ENCODE peak calls at places on chromosomes 3 and 15, in nine cellular contexts. One of them, this sample, is unnamed.

GRCh38 chr3:9192238-9192637 is 57.2 kb downstream of the SRGAP3 start:
- DNase-seq in HuH-7: peak; percentile 52
- DNase-seq in SW480: no peak
- DNase-seq in iPS DF 19.7: no peak
- DNase-seq in neural progenitor cell: no peak
- DNase-seq in PC-9: no peak
- DNase-seq in SK-N-DZ: no peak
- DNase-seq in memory B cell: no peak
- DNase-seq in body of pancreas: peak; percentile 15
- DNase-seq in this sample: no peak

GRCh38 chr3:151135548-151136337 is 50.3 kb downstream of the MED12L start:
- DNase-seq in HuH-7: no peak
- DNase-seq in SW480: no peak
- DNase-seq in iPS DF 19.7: no peak
- DNase-seq in neural progenitor cell: no peak
- DNase-seq in PC-9: peak; percentile 30
- DNase-seq in SK-N-DZ: no peak
- DNase-seq in memory B cell: no peak
- DNase-seq in body of pancreas: peak; percentile 62
- DNase-seq in this sample: no peak

GRCh38 chr3:126474498-126475410 is 937 bp downstream of the ZXDC start:
- DNase-seq in HuH-7: peak; percentile 53
- DNase-seq in SW480: peak; percentile 62
- DNase-seq in iPS DF 19.7: no peak
- DNase-seq in neural progenitor cell: peak; percentile 75
- DNase-seq in PC-9: peak; percentile 39
- DNase-seq in SK-N-DZ: peak; percentile 66
- DNase-seq in memory B cell: no peak
- DNase-seq in body of pancreas: peak; percentile 68
- DNase-seq in this sample: peak; percentile 45

GRCh38 chr3:42700366-42701288 is 2.0 kb downstream of the HHATL start:
- DNase-seq in HuH-7: no peak
- DNase-seq in SW480: no peak
- DNase-seq in iPS DF 19.7: no peak
- DNase-seq in neural progenitor cell: no peak
- DNase-seq in PC-9: no peak
- DNase-seq in SK-N-DZ: no peak
- DNase-seq in memory B cell: no peak
- DNase-seq in body of pancreas: no peak
- DNase-seq in this sample: no peak

GRCh38 chr15:89836255-89837133 is 21.8 kb upstream of the ANPEP start:
- DNase-seq in HuH-7: no peak
- DNase-seq in SW480: no peak
- DNase-seq in iPS DF 19.7: no peak
- DNase-seq in neural progenitor cell: no peak
- DNase-seq in PC-9: peak; percentile 60
- DNase-seq in SK-N-DZ: no peak
- DNase-seq in memory B cell: no peak
- DNase-seq in body of pancreas: peak; percentile 35
- DNase-seq in this sample: peak; percentile 95

GRCh38 chr3:11136116-11136515 is 18.2 kb upstream of the HRH1 start:
- DNase-seq in HuH-7: no peak
- DNase-seq in SW480: no peak
- DNase-seq in iPS DF 19.7: no peak
- DNase-seq in neural progenitor cell: no peak
- DNase-seq in PC-9: no peak
- DNase-seq in SK-N-DZ: no peak
- DNase-seq in memory B cell: no peak
- DNase-seq in body of pancreas: no peak
- DNase-seq in this sample: peak; percentile 45

GRCh38 chr3:113531826-113532697 is at the start of gene SIDT1:
- DNase-seq in HuH-7: peak; percentile 47
- DNase-seq in SW480: peak; percentile 67
- DNase-seq in iPS DF 19.7: no peak
- DNase-seq in neural progenitor cell: peak; percentile 39
- DNase-seq in PC-9: peak; percentile 55
- DNase-seq in SK-N-DZ: no peak
- DNase-seq in memory B cell: peak; percentile 45
- DNase-seq in body of pancreas: peak; percentile 65
- DNase-seq in this sample: peak; percentile 35

GRCh38 chr3:16993227-16993626 is 108.5 kb downstream of the PLCL2 start:
- DNase-seq in HuH-7: peak; percentile 46
- DNase-seq in SW480: no peak
- DNase-seq in iPS DF 19.7: no peak
- DNase-seq in neural progenitor cell: no peak
- DNase-seq in PC-9: no peak
- DNase-seq in SK-N-DZ: no peak
- DNase-seq in memory B cell: no peak
- DNase-seq in body of pancreas: peak; percentile 81
- DNase-seq in this sample: peak; percentile 58

GRCh38 chr3:61802772-61803171 is 241.4 kb downstream of the PTPRG start:
- DNase-seq in HuH-7: no peak
- DNase-seq in SW480: no peak
- DNase-seq in iPS DF 19.7: no peak
- DNase-seq in neural progenitor cell: no peak
- DNase-seq in PC-9: no peak
- DNase-seq in SK-N-DZ: no peak
- DNase-seq in memory B cell: no peak
- DNase-seq in body of pancreas: no peak
- DNase-seq in this sample: no peak

GRCh38 chr15:66733976-66734375 is 31.9 kb downstream of the SMAD6 start:
- DNase-seq in HuH-7: no peak
- DNase-seq in SW480: no peak
- DNase-seq in iPS DF 19.7: no peak
- DNase-seq in neural progenitor cell: no peak
- DNase-seq in PC-9: no peak
- DNase-seq in SK-N-DZ: no peak
- DNase-seq in memory B cell: no peak
- DNase-seq in body of pancreas: no peak
- DNase-seq in this sample: no peak

GRCh38 chr3:142844339-142844977 is 44.4 kb downstream of the PCOLCE2 start:
- DNase-seq in HuH-7: peak; percentile 16
- DNase-seq in SW480: peak; percentile 51
- DNase-seq in iPS DF 19.7: no peak
- DNase-seq in neural progenitor cell: peak; percentile 33
- DNase-seq in PC-9: no peak
- DNase-seq in SK-N-DZ: no peak
- DNase-seq in memory B cell: no peak
- DNase-seq in body of pancreas: no peak
- DNase-seq in this sample: peak; percentile 59

GRCh38 chr15:38002883-38003477 is 68.5 kb downstream of the TMCO5A start:
- DNase-seq in HuH-7: peak; percentile 6
- DNase-seq in SW480: peak; percentile 32
- DNase-seq in iPS DF 19.7: peak; percentile 57
- DNase-seq in neural progenitor cell: peak; percentile 81
- DNase-seq in PC-9: peak; percentile 37
- DNase-seq in SK-N-DZ: no peak
- DNase-seq in memory B cell: no peak
- DNase-seq in body of pancreas: peak; percentile 57
- DNase-seq in this sample: peak; percentile 74

GRCh38 chr3:173920386-173920785 is 522.8 kb downstream of the NLGN1 start:
- DNase-seq in HuH-7: no peak
- DNase-seq in SW480: no peak
- DNase-seq in iPS DF 19.7: no peak
- DNase-seq in neural progenitor cell: no peak
- DNase-seq in PC-9: no peak
- DNase-seq in SK-N-DZ: no peak
- DNase-seq in memory B cell: no peak
- DNase-seq in body of pancreas: no peak
- DNase-seq in this sample: peak; percentile 26

GRCh38 chr15:67745059-67745993 is 80.0 kb upstream of the SKOR1 start:
- DNase-seq in HuH-7: no peak
- DNase-seq in SW480: no peak
- DNase-seq in iPS DF 19.7: no peak
- DNase-seq in neural progenitor cell: no peak
- DNase-seq in PC-9: no peak
- DNase-seq in SK-N-DZ: no peak
- DNase-seq in memory B cell: no peak
- DNase-seq in body of pancreas: no peak
- DNase-seq in this sample: no peak

GRCh38 chr3:124489506-124489905 is 240.7 kb upstream of the UMPS start:
- DNase-seq in HuH-7: no peak
- DNase-seq in SW480: no peak
- DNase-seq in iPS DF 19.7: no peak
- DNase-seq in neural progenitor cell: no peak
- DNase-seq in PC-9: no peak
- DNase-seq in SK-N-DZ: no peak
- DNase-seq in memory B cell: no peak
- DNase-seq in body of pancreas: no peak
- DNase-seq in this sample: no peak

GRCh38 chr15:91605576-91605975 is 247.9 kb upstream of the SLCO3A1 start:
- DNase-seq in HuH-7: no peak
- DNase-seq in SW480: no peak
- DNase-seq in iPS DF 19.7: no peak
- DNase-seq in neural progenitor cell: no peak
- DNase-seq in PC-9: no peak
- DNase-seq in SK-N-DZ: no peak
- DNase-seq in memory B cell: no peak
- DNase-seq in body of pancreas: no peak
- DNase-seq in this sample: no peak

GRCh38 chr15:73560501-73561117 is 72.6 kb downstream of the NPTN start:
- DNase-seq in HuH-7: peak; percentile 12
- DNase-seq in SW480: peak; percentile 71
- DNase-seq in iPS DF 19.7: no peak
- DNase-seq in neural progenitor cell: peak; percentile 49
- DNase-seq in PC-9: peak; percentile 8
- DNase-seq in SK-N-DZ: peak; percentile 67
- DNase-seq in memory B cell: no peak
- DNase-seq in body of pancreas: peak; percentile 34
- DNase-seq in this sample: peak; percentile 61

GRCh38 chr3:128435058-128435457 is 31.6 kb downstream of the DNAJB8 start:
- DNase-seq in HuH-7: no peak
- DNase-seq in SW480: no peak
- DNase-seq in iPS DF 19.7: no peak
- DNase-seq in neural progenitor cell: peak; percentile 49
- DNase-seq in PC-9: peak; percentile 99
- DNase-seq in SK-N-DZ: no peak
- DNase-seq in memory B cell: no peak
- DNase-seq in body of pancreas: peak; percentile 80
- DNase-seq in this sample: no peak

GRCh38 chr3:160395297-160395696 is 3.7 kb downstream of the IFT80 start:
- DNase-seq in HuH-7: no peak
- DNase-seq in SW480: no peak
- DNase-seq in iPS DF 19.7: no peak
- DNase-seq in neural progenitor cell: peak; percentile 63
- DNase-seq in PC-9: no peak
- DNase-seq in SK-N-DZ: no peak
- DNase-seq in memory B cell: no peak
- DNase-seq in body of pancreas: peak; percentile 38
- DNase-seq in this sample: peak; percentile 84

GRCh38 chr15:39685999-39686613 is 96.5 kb downstream of the FSIP1 start:
- DNase-seq in HuH-7: peak; percentile 13
- DNase-seq in SW480: peak; percentile 40
- DNase-seq in iPS DF 19.7: no peak
- DNase-seq in neural progenitor cell: peak; percentile 69
- DNase-seq in PC-9: peak; percentile 34
- DNase-seq in SK-N-DZ: peak; percentile 67
- DNase-seq in memory B cell: no peak
- DNase-seq in body of pancreas: peak; percentile 48
- DNase-seq in this sample: peak; percentile 58

GRCh38 chr3:176796371-176796770 is 400.9 kb downstream of the TBL1XR1 start:
- DNase-seq in HuH-7: no peak
- DNase-seq in SW480: no peak
- DNase-seq in iPS DF 19.7: no peak
- DNase-seq in neural progenitor cell: no peak
- DNase-seq in PC-9: no peak
- DNase-seq in SK-N-DZ: no peak
- DNase-seq in memory B cell: no peak
- DNase-seq in body of pancreas: no peak
- DNase-seq in this sample: peak; percentile 26

GRCh38 chr3:14415501-14415900 is 13.1 kb downstream of the SLC6A6 start:
- DNase-seq in HuH-7: no peak
- DNase-seq in SW480: no peak
- DNase-seq in iPS DF 19.7: no peak
- DNase-seq in neural progenitor cell: no peak
- DNase-seq in PC-9: no peak
- DNase-seq in SK-N-DZ: no peak
- DNase-seq in memory B cell: no peak
- DNase-seq in body of pancreas: no peak
- DNase-seq in this sample: peak; percentile 94

GRCh38 chr3:172259191-172259590 is 189.1 kb downstream of the GHSR start:
- DNase-seq in HuH-7: no peak
- DNase-seq in SW480: no peak
- DNase-seq in iPS DF 19.7: no peak
- DNase-seq in neural progenitor cell: no peak
- DNase-seq in PC-9: no peak
- DNase-seq in SK-N-DZ: no peak
- DNase-seq in memory B cell: no peak
- DNase-seq in body of pancreas: no peak
- DNase-seq in this sample: no peak

GRCh38 chr3:48187579-48188265 is 495 bp downstream of the CDC25A start:
- DNase-seq in HuH-7: peak; percentile 39
- DNase-seq in SW480: peak; percentile 78
- DNase-seq in iPS DF 19.7: no peak
- DNase-seq in neural progenitor cell: no peak
- DNase-seq in PC-9: peak; percentile 13
- DNase-seq in SK-N-DZ: no peak
- DNase-seq in memory B cell: peak; percentile 40
- DNase-seq in body of pancreas: peak; percentile 68
- DNase-seq in this sample: peak; percentile 16

GRCh38 chr3:195241592-195242355 is 29.2 kb downstream of the XXYLT1 start:
- DNase-seq in HuH-7: no peak
- DNase-seq in SW480: no peak
- DNase-seq in iPS DF 19.7: no peak
- DNase-seq in neural progenitor cell: no peak
- DNase-seq in PC-9: no peak
- DNase-seq in SK-N-DZ: no peak
- DNase-seq in memory B cell: no peak
- DNase-seq in body of pancreas: no peak
- DNase-seq in this sample: no peak

GRCh38 chr3:140629351-140630137 is 48.3 kb upstream of the TRIM42 start:
- DNase-seq in HuH-7: no peak
- DNase-seq in SW480: peak; percentile 40
- DNase-seq in iPS DF 19.7: no peak
- DNase-seq in neural progenitor cell: no peak
- DNase-seq in PC-9: peak; percentile 56
- DNase-seq in SK-N-DZ: no peak
- DNase-seq in memory B cell: no peak
- DNase-seq in body of pancreas: no peak
- DNase-seq in this sample: peak; percentile 82

GRCh38 chr3:98027084-98027445 is 8.1 kb downstream of the GABRR3 start:
- DNase-seq in HuH-7: no peak
- DNase-seq in SW480: no peak
- DNase-seq in iPS DF 19.7: no peak
- DNase-seq in neural progenitor cell: no peak
- DNase-seq in PC-9: no peak
- DNase-seq in SK-N-DZ: no peak
- DNase-seq in memory B cell: no peak
- DNase-seq in body of pancreas: no peak
- DNase-seq in this sample: no peak

GRCh38 chr3:72446406-72447058 is 401.7 kb downstream of the SHQ1 start:
- DNase-seq in HuH-7: no peak
- DNase-seq in SW480: peak; percentile 54
- DNase-seq in iPS DF 19.7: no peak
- DNase-seq in neural progenitor cell: no peak
- DNase-seq in PC-9: no peak
- DNase-seq in SK-N-DZ: peak; percentile 43
- DNase-seq in memory B cell: peak; percentile 58
- DNase-seq in body of pancreas: peak; percentile 29
- DNase-seq in this sample: peak; percentile 48

This sample was measured in EL.